ENCODE peak calls at places on chromosomes 6 and 20, in six cellular contexts. W, I, C, O, H and V are unnamed samples.

GRCh38 chr20:60117040-60117439 is 158.8 kb downstream of the CDH26 start:
- DNase-seq in H (no peak), W (peak; percentile 14), C (no peak), O (no peak), I (no peak), V (no peak)

GRCh38 chr6:26125015-26125690 is 37.9 kb downstream of the HFE start:
- DNase-seq in C (no peak), I (peak; percentile 16), H (no peak), O (peak; percentile 32), W (peak; percentile 37), V (no peak)

GRCh38 chr6:16055852-16056251 is 73.0 kb upstream of the MYLIP start:
- DNase-seq in O (no peak), C (no peak), H (no peak), I (no peak), W (no peak), V (no peak)

GRCh38 chr6:114008331-114008730 is 37.4 kb upstream of the HDAC2 start:
- DNase-seq in W (peak; percentile 8), H (no peak), O (no peak), C (no peak), I (no peak), V (no peak)

GRCh38 chr6:72672906-72673305 is 51.0 kb downstream of the KCNQ5 start:
- DNase-seq in H (no peak), W (no peak), I (no peak), O (no peak), C (no peak), V (no peak)

GRCh38 chr6:147507162-147508072 is 1.1 kb upstream of the SAMD5 start:
- DNase-seq in O (peak; percentile 18), C (no peak), W (peak; percentile 66), I (peak; percentile 44), H (no peak), V (peak; percentile 57)

GRCh38 chr6:1328129-1328528 is 16.2 kb downstream of the FOXQ1 start:
- DNase-seq in I (no peak), O (no peak), C (no peak), W (no peak), H (no peak), V (no peak)

GRCh38 chr6:125787791-125788190 is 3.0 kb upstream of the NCOA7 start:
- DNase-seq in I (no peak), C (no peak), W (peak; percentile 61), H (no peak), O (no peak), V (peak; percentile 35)

GRCh38 chr6:153024401-153025017 is 22.0 kb upstream of the MTRF1L start:
- DNase-seq in O (peak; percentile 30), H (peak; percentile 45), I (peak; percentile 74), W (peak; percentile 84), C (no peak), V (peak; percentile 19)

GRCh38 chr6:123635567-123635966 is 1.2 kb downstream of the TRDN start:
- DNase-seq in I (no peak), C (no peak), W (no peak), H (no peak), O (no peak), V (no peak)

GRCh38 chr6:123635144-123635543 is 1.6 kb downstream of the TRDN start:
- DNase-seq in W (no peak), H (no peak), C (no peak), O (no peak), I (no peak), V (no peak)

GRCh38 chr6:123640567-123641187 is 3.9 kb upstream of the TRDN start:
- DNase-seq in H (no peak), W (no peak), I (peak; percentile 20), C (no peak), O (no peak), V (no peak)

GRCh38 chr6:123636771-123637170 is at the start of gene TRDN:
- DNase-seq in O (no peak), C (no peak), W (no peak), H (no peak), I (peak; percentile 29), V (no peak)

DNA sequence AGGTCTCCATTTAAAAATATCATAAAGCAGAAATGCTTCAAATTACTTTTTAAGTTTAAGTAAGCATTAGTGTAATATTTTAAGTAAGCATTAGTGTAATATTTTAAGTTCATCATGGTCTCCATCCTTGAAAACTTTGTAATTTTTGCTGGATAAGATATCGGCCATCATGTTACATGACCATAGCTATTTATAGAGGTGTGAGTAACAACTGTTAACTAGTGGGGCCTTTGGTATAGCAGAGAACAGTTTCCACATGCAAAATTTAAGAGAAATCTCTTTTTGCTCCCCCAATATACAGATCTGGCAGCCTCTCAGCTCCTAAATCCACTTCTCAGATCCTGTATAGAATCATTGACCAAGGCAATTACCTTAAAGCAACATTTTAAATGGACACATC is 468 bp downstream of the TRDN start:
- DNase-seq in H (no peak), W (no peak), O (no peak), I (no peak), C (no peak), V (no peak)
- H3K4me3 ChIP-seq in H (no peak overlapping the region), W (no peak overlapping the region), O (no peak overlapping the region), I (no peak overlapping the region), C (no peak overlapping the region), V (no peak overlapping the region)

DNA sequence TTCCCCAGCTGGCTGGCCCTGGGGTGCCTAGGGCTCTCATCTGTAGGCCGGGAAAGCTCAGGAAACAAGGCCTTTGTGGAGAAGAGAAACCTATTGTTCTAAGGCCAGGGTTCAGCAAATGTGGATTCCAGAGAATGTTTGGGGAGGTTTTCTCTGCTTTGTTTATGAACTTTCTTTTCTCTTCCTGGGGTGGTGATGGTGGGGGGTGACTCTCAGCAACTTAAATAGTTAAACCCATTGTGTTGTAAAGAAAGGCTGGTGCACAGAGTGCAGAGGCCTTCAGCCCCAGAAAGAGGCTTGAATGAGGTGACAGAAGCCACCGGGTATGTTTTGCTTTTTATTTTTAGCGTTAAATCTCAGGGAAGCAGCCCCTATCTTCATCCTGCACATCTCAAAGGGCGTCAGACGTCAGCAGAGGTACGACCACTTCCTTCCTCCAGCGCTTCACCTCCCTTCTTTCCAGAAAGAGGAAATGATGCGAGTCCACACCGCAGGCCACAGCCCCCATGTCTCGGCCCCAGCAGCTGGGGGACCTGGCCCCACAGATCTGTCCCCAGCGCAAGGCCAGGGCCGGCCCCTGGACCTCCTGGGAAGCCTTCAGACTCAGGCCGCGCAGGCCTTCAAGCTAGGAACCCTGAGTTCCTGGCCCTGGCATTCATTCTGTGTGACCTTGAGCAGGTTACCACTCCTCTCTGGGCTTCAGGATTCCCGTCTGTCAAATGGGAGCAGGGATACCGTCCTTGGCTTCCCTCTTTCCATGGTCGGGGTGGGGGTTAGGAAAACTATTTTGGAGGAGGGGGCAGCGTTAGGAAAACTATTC is 605 bp upstream of the PPP1R16B start:
- DNase-seq in O (no peak), H (no peak), W (no peak), I (peak; percentile 91), C (no peak), V (no peak)
- H3K4me3 ChIP-seq in O (no peak overlapping the region), H (peak overlapping the region; percentile 50), W (peak overlapping the region; percentile 58), I (peak overlapping the region; percentile 83), C (peak overlapping the region; percentile 61), V (peak overlapping the region; percentile 58)

GRCh38 chr20:11849270-11849920 is 68.3 kb upstream of the BTBD3 start:
- DNase-seq in I (no peak), W (peak; percentile 44), O (no peak), C (no peak), H (no peak), V (no peak)
- H3K4me3 ChIP-seq in I (no peak overlapping the region), W (peak overlapping the region; percentile 38), O (no peak overlapping the region), C (no peak overlapping the region), H (no peak overlapping the region), V (no peak overlapping the region)

GRCh38 chr20:49983848-49984408 is 1.1 kb downstream of the SNAI1 start:
- DNase-seq in C (peak; percentile 81), O (no peak), W (peak; percentile 58), I (no peak), H (no peak), V (no peak)
- H3K4me3 ChIP-seq in C (peak overlapping the region; percentile 56), O (no peak overlapping the region), W (peak overlapping the region; percentile 96), I (peak overlapping the region; percentile 78), H (peak overlapping the region; percentile 83), V (peak overlapping the region; percentile 37)

GRCh38 chr6:35297541-35298481 is at the start of gene DEF6:
- DNase-seq in C (peak; percentile 90), I (peak; percentile 90), H (peak; percentile 35), O (peak; percentile 68), W (peak; percentile 18), V (peak; percentile 70)
- H3K4me3 ChIP-seq in C (peak within 1 kb of the TSS; percentile 42), I (no peak within 1 kb of the TSS), H (no peak within 1 kb of the TSS), O (peak within 1 kb of the TSS; percentile 13), W (no peak within 1 kb of the TSS), V (no peak within 1 kb of the TSS)

DNA sequence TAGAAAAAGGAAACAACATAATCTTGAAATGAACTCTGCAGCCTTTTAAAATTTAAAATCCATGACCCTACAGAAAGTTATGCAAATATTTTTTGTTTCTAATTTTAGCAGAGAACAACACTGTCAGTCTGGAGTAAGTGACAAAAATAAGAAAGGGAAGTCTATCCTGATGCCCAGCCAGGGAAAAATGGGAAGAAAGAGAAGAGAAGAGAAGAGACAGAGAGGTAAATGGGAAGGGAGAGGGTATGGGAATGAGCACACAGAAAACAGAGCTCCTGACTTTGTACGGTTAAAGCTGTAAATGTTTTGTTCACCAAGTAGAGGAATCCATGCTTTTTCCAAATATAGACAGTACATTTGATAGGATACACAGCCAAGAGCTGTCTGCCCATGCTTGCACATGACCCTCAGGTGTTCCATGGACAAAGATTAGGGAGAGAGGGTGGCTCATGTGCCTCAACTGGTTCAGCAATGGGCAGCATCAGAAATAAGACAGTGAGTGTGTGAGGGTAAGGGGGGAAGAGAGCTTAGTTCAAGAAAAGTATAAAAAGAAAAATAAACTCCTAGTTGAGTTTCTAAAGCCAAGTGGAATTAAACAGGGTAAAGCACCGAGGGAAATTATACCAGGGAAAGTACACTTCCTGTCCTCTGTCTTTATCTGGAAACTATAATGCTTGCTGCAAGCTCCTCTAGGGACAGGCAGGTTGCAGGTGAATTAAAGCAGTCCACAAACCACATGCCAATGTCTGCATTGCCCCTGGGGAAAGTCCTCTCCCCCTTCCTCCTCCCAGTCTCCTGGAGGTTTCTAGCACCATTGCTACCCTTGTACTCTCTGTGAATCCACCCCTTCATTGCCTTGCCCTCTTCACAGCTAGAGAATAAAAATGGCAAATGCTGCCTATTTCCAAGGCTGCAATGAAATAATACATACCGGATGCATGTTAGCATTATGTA is 30.0 kb downstream of the MAP3K5 start:
- DNase-seq in O (no peak), C (no peak), H (no peak), I (no peak), W (no peak), V (no peak)
- H3K4me3 ChIP-seq in O (peak overlapping the region; percentile 23), C (no peak overlapping the region), H (peak overlapping the region; percentile 30), I (no peak overlapping the region), W (peak overlapping the region; percentile 36), V (no peak overlapping the region)

GRCh38 chr6:116251568-116252384 is 2.1 kb downstream of the TSPYL4 start:
- DNase-seq in O (no peak), H (no peak), W (peak; percentile 79), I (peak; percentile 27), C (no peak), V (peak; percentile 7)
- H3K4me3 ChIP-seq in O (no peak overlapping the region), H (no peak overlapping the region), W (peak overlapping the region; percentile 58), I (peak overlapping the region; percentile 61), C (no peak overlapping the region), V (no peak overlapping the region)

GRCh38 chr6:81614292-81614691 is 138.2 kb downstream of the TENT5A start:
- DNase-seq in W (peak; percentile 28), O (no peak), C (no peak), H (no peak), I (peak; percentile 15), V (no peak)
- H3K4me3 ChIP-seq in W (no peak overlapping the region), O (no peak overlapping the region), C (no peak overlapping the region), H (no peak overlapping the region), I (no peak overlapping the region), V (no peak overlapping the region)